ENCODE peak calls at places on chromosomes 3 and 15, in seven cellular contexts. B, K, I, W, A, Z and F are unnamed samples.
A peak's percentile ranks its signal among the peaks of the same experiment; 100 is the strongest.

GRCh38 chr15:41490355-41490754 is 3.3 kb upstream of the ITPKA start:
- DNase-seq in B (peak; percentile 56), Z (no peak), W (no peak), A (peak; percentile 80), I (no peak), K (peak; percentile 71), F (peak; percentile 78)

GRCh38 chr3:156474560-156475389 is 80.1 kb downstream of the SSR3 start:
- DNase-seq in B (no peak), K (no peak), I (peak; percentile 37), A (no peak), W (no peak), Z (no peak), F (peak; percentile 26)

GRCh38 chr3:9204253-9205005 is 45.0 kb downstream of the SRGAP3 start:
- DNase-seq in A (no peak), I (peak; percentile 61), W (no peak), Z (no peak), B (no peak), K (peak; percentile 40), F (no peak)

GRCh38 chr15:40249477-40250303 is 10.8 kb downstream of the PAK6 start:
- DNase-seq in W (no peak), K (no peak), B (no peak), I (no peak), A (no peak), Z (no peak), F (no peak)

GRCh38 chr3:43879166-43879565 is 188.4 kb downstream of the ABHD5 start:
- DNase-seq in A (no peak), W (no peak), Z (no peak), K (peak; percentile 77), B (no peak), I (peak; percentile 41), F (peak; percentile 40)

GRCh38 chr3:185842241-185842640 is 17.4 kb upstream of the IGF2BP2 start:
- DNase-seq in B (no peak), I (no peak), Z (no peak), W (no peak), K (no peak), A (no peak), F (no peak)

GRCh38 chr15:64571857-64572291 is 111.5 kb downstream of the ZNF609 start:
- DNase-seq in B (peak; percentile 92), A (no peak), K (no peak), I (no peak), Z (no peak), W (no peak), F (no peak)

GRCh38 chr3:153749070-153749610 is 372.1 kb upstream of the ARHGEF26 start:
- DNase-seq in B (no peak), I (no peak), W (peak; percentile 52), K (no peak), Z (no peak), A (no peak), F (no peak)

GRCh38 chr3:133967992-133968892 is 61.5 kb downstream of the SLCO2A1 start:
- DNase-seq in A (no peak), W (no peak), Z (no peak), K (no peak), I (no peak), B (no peak), F (no peak)

GRCh38 chr15:72369964-72370363 is 5.8 kb downstream of the HEXA start:
- DNase-seq in Z (no peak), A (no peak), W (no peak), K (no peak), I (no peak), B (no peak), F (no peak)

GRCh38 chr3:63325386-63325785 is 47.3 kb downstream of the SYNPR start:
- DNase-seq in A (no peak), Z (no peak), W (no peak), K (no peak), B (no peak), I (no peak), F (no peak)

GRCh38 chr3:9883676-9884554 is 3.9 kb upstream of the CIDEC start:
- DNase-seq in I (no peak), Z (no peak), B (no peak), A (peak; percentile 45), W (no peak), K (peak; percentile 48), F (no peak)

GRCh38 chr3:130699765-130700164 is 46.9 kb downstream of the PIK3R4 start:
- DNase-seq in Z (no peak), W (no peak), I (no peak), B (no peak), A (peak; percentile 14), K (peak; percentile 17), F (no peak)

GRCh38 chr15:80934761-80935221 is 54.8 kb downstream of the MESD start:
- DNase-seq in Z (no peak), I (peak; percentile 10), W (no peak), B (no peak), K (peak; percentile 47), A (peak; percentile 41), F (no peak)
- TF ChIP-seq CTCF in Z (no peak), I (no peak), W (no peak), B (no peak), K (no peak), A (peak; percentile 13), F (no peak)

GRCh38 chr15:63169796-63170195 is 12.5 kb upstream of the RPS27L start:
- DNase-seq in A (no peak), W (no peak), B (no peak), I (no peak), K (no peak), Z (no peak), F (no peak)

GRCh38 chr15:63160638-63161037 is 3.4 kb upstream of the RPS27L start:
- DNase-seq in I (no peak), A (no peak), W (no peak), Z (no peak), K (no peak), B (no peak), F (no peak)

GRCh38 chr15:63165166-63165859 is 8.0 kb upstream of the RPS27L start:
- DNase-seq in W (no peak), I (no peak), B (no peak), A (no peak), Z (no peak), K (no peak), F (no peak)

DNA sequence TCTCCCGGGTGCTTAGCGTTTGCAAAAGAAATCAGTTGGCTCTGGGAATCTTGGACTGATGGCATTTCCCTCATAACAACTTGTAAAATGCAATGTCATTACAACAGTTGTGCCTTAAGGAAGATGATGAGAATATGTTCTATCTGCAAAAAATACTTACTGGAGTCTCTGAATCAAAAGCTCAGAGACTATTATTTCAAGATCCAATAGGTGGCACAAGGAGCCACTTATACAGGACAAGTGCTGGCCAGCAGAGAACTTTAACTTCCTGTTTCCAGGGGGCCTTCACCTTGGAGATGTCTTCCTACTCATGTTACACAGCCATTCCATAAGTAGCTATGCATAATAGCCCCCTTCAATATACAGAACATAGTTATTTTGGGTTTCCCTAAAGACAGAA is 8.9 kb upstream of the RPS27L start:
- DNase-seq in W (no peak), Z (no peak), A (no peak), B (no peak), K (no peak), I (no peak), F (no peak)
- TF ChIP-seq CTCF in W (no peak), Z (no peak), A (peak; percentile 12), B (no peak), K (no peak), I (no peak), F (peak; percentile 41)

GRCh38 chr3:151379083-151379734 is 5.3 kb downstream of the P2RY12 start:
- DNase-seq in Z (no peak), K (peak; percentile 45), A (peak; percentile 33), I (peak; percentile 72), W (peak; percentile 11), B (no peak), F (peak; percentile 32)
- TF ChIP-seq CTCF in Z (peak; percentile 37), K (peak; percentile 57), A (peak; percentile 94), I (peak; percentile 72), W (no peak), B (peak; percentile 86), F (no peak)

DNA sequence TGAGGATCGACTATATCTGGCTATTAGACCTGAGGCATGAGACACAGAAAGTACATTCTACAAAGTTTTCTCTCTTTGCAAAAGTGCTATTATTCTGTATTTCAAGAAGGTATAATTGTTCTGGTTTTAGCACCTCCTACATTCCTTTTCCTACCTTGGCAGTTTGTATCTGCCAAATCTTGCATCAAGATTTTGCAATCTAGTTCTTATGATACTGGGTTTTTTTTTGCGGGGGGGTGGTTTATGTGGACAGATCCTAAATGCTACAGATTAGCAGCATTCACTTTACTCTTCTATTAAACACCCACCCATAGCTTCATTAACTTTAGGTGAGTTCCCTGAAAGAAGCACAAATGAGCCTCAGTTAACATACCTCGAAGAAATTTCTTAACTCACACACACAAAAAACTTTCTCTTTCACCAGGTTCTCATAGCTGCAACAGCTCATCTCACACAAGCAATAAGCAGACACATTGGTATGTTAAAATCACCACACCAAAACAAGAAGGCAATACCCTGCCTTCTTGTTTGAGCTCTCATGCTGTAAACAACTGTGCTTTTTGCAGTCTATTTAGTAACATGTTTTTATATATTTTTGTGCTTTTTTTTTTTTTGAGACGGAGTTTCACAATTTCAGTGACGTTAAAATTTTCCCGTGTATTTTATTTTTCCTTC is 73.0 kb upstream of the VGLL4 start:
- DNase-seq in K (no peak), B (no peak), I (no peak), W (no peak), Z (no peak), A (no peak), F (no peak)
- TF ChIP-seq CTCF in K (no peak), B (no peak), I (no peak), W (no peak), Z (no peak), A (no peak), F (no peak)

GRCh38 chr3:3701949-3702348 is 97.3 kb upstream of the LRRN1 start:
- DNase-seq in A (no peak), K (no peak), Z (no peak), B (no peak), I (no peak), W (no peak), F (no peak)

GRCh38 chr3:3699407-3699806 is 99.8 kb upstream of the LRRN1 start:
- DNase-seq in B (no peak), Z (no peak), A (no peak), W (no peak), K (no peak), I (no peak), F (no peak)

GRCh38 chr3:3705090-3705775 is 94.0 kb upstream of the LRRN1 start:
- DNase-seq in K (no peak), B (no peak), Z (peak; percentile 5), A (no peak), I (no peak), W (no peak), F (no peak)

GRCh38 chr3:3699816-3700633 is 99.2 kb upstream of the LRRN1 start:
- DNase-seq in A (no peak), B (no peak), K (no peak), Z (no peak), I (no peak), W (no peak), F (no peak)
- TF ChIP-seq CTCF in A (no peak), B (no peak), K (no peak), Z (no peak), I (no peak), W (no peak), F (no peak)